ENCODE peak calls at places on chromosome 11, in eight cellular contexts. W is IMR-90, H is cardiac fibroblast, Y is foreskin fibroblast, U is Peyer's patch, B is ascending aorta, S is upper lobe of right lung, R is ovary. O is an unnamed sample.

GRCh38 chr11:20962581-20962980 is 293.2 kb downstream of the NELL1 start:
- DNase-seq in S (no peak), W (no peak), B (peak; percentile 63), R (no peak), Y (no peak), U (no peak), H (no peak), O (no peak)

GRCh38 chr11:45879803-45880685 is 5.4 kb upstream of the MAPK8IP1 start:
- DNase-seq in B (no peak), H (peak; percentile 15), U (no peak), R (no peak), Y (no peak), S (no peak), W (peak; percentile 22), O (no peak)

GRCh38 chr11:11263238-11264030 is 89.6 kb downstream of the CSNK2A3 start:
- DNase-seq in H (peak; percentile 14), W (peak; percentile 7), S (no peak), B (peak; percentile 65), R (no peak), U (no peak), Y (no peak), O (peak; percentile 61)

GRCh38 chr11:121485221-121485620 is 32.5 kb upstream of the SORL1-AS1 start:
- DNase-seq in B (no peak), S (no peak), W (no peak), H (no peak), R (no peak), Y (no peak), U (no peak), O (no peak)

GRCh38 chr11:66069715-66070603 is at the start of gene PACS1:
- DNase-seq in W (peak; percentile 73), H (peak; percentile 74), U (peak; percentile 84), Y (peak; percentile 82), S (peak; percentile 92), B (peak; percentile 87), R (peak; percentile 81), O (peak; percentile 75)

GRCh38 chr11:75490221-75491181 is 35.2 kb downstream of the GDPD5 start:
- DNase-seq in Y (no peak), R (no peak), W (peak; percentile 32), S (no peak), B (no peak), H (no peak), U (no peak), O (no peak)

GRCh38 chr11:1298695-1299492 is 10.5 kb downstream of the TOLLIP start:
- DNase-seq in W (peak; percentile 59), U (peak; percentile 28), R (peak; percentile 79), H (peak; percentile 81), B (peak; percentile 85), Y (peak; percentile 73), S (peak; percentile 95), O (peak; percentile 37)

GRCh38 chr11:126892781-126893180 is 107.8 kb downstream of the KIRREL3 start:
- DNase-seq in Y (no peak), H (no peak), S (no peak), W (no peak), U (no peak), R (no peak), B (no peak), O (no peak)

GRCh38 chr11:67404515-67405195 is 772 bp downstream of the TBC1D10C start:
- DNase-seq in W (no peak), B (no peak), S (peak; percentile 83), R (no peak), Y (no peak), H (no peak), U (peak; percentile 80), O (no peak)

GRCh38 chr11:125275905-125276634 is 111.5 kb downstream of the PKNOX2 start:
- DNase-seq in U (no peak), B (no peak), W (peak; percentile 64), R (no peak), S (no peak), Y (no peak), H (peak; percentile 64), O (no peak)

GRCh38 chr11:86050310-86050709 is 18.6 kb downstream of the PICALM start:
- DNase-seq in H (no peak), B (no peak), W (no peak), Y (no peak), R (no peak), U (no peak), S (no peak), O (no peak)

GRCh38 chr11:13391217-13391616 is 71.8 kb downstream of the BTBD10 start:
- DNase-seq in Y (no peak), H (no peak), U (no peak), W (no peak), B (no peak), S (no peak), R (no peak), O (no peak)

GRCh38 chr11:67463680-67464410 is 5.2 kb downstream of the TMEM134 start:
- DNase-seq in R (peak; percentile 57), Y (no peak), U (no peak), B (peak; percentile 84), H (peak; percentile 62), S (peak; percentile 88), W (no peak), O (no peak)

GRCh38 chr11:11454671-11455223 is 101.7 kb upstream of the CSNK2A3 start:
- DNase-seq in R (no peak), H (no peak), U (no peak), Y (no peak), W (no peak), S (no peak), B (no peak), O (no peak)

GRCh38 chr11:94728541-94728940 is 39.6 kb upstream of the AMOTL1 start:
- DNase-seq in B (no peak), S (no peak), H (peak; percentile 56), Y (peak; percentile 24), U (no peak), R (no peak), W (no peak), O (no peak)

GRCh38 chr11:2719831-2720603 is 20.2 kb upstream of the KCNQ1OT1 start:
- DNase-seq in R (no peak), W (no peak), B (no peak), U (no peak), S (no peak), H (no peak), Y (no peak), O (no peak)

GRCh38 chr11:45982656-45983470 is 60.4 kb downstream of the LARGE2 start:
- DNase-seq in B (peak; percentile 73), R (peak; percentile 34), U (no peak), S (no peak), Y (peak; percentile 61), H (peak; percentile 89), W (peak; percentile 88), O (peak; percentile 42)

GRCh38 chr11:17770048-17770652 is 35.6 kb downstream of the KCNC1 start:
- DNase-seq in B (no peak), H (no peak), U (no peak), S (peak; percentile 61), R (no peak), W (no peak), Y (no peak), O (peak; percentile 79)
- TF ChIP-seq CTCF in B (no peak), H (peak; percentile 15), U (no peak), S (no peak), R (no peak), W (no peak), Y (no peak), O (peak; percentile 42)

GRCh38 chr11:134275188-134275533 is 1.0 kb upstream of the GLB1L3 start:
- DNase-seq in W (no peak), Y (no peak), U (no peak), B (no peak), R (no peak), S (no peak), H (no peak), O (no peak)

GRCh38 chr11:134276396-134277175 is 407 bp downstream of the GLB1L3 start:
- DNase-seq in W (no peak), H (no peak), U (no peak), B (peak; percentile 37), S (no peak), Y (no peak), R (no peak), O (peak; percentile 57)

GRCh38 chr11:134273317-134273712 is 2.9 kb upstream of the GLB1L3 start:
- DNase-seq in W (no peak), Y (no peak), R (no peak), H (no peak), U (no peak), B (no peak), S (no peak), O (no peak)

GRCh38 chr11:134277176-134278001 is 1.2 kb downstream of the GLB1L3 start:
- DNase-seq in U (no peak), B (peak; percentile 56), R (no peak), Y (no peak), W (no peak), S (no peak), H (no peak), O (no peak)

DNA sequence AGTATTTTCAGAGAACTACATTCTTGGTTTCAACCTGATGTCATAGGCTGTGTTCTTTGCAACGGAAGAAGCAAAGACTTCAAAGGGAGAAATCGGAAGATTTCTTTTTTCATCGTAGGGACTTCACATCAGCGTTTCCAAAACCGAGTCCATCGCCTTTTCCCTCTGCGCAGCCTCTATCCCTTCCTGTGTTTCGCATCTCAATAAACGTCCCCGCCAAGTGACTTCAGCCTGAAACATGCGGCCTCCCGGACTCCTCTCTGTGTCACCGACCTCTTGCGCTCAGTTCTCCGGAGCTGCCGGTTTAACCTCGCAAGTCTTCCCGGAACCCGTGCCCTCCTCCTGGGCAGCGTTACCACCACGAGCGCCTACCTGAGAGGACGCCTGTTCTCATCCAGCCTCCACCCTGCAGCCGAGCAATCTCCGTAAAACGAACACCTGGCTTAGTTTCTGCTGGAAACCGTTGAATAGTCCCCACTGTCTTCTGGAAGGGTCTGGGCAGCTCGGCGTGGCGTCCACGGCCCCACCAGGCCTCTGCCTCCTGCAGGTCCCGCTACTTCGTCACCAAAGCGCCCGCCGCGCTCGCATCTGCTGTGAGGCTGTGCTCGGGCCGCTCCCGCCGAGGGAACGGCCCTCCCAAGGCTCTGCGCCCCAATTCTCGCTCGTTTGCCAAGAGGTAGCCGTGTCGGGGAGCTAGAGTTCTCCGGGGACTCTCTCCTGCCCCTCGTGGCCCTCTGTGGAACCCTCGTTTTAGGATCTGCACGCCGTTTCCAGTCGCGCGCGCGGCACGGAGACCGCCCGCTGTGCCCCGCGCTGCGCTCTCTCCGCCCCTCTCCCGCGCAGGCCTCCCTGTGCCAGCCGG is at the start of gene GLB1L3:
- DNase-seq in W (no peak), B (peak; percentile 58), U (peak; percentile 43), S (peak; percentile 71), R (no peak), Y (no peak), H (peak; percentile 18), O (peak; percentile 71)
- TF ChIP-seq CTCF in W (peak; percentile 27), B (no peak), U (peak; percentile 6), S (peak; percentile 36), R (no peak), Y (peak; percentile 28), H (peak; percentile 29), O (peak; percentile 36)

GRCh38 chr11:78417888-78418583 is 416 bp upstream of the GAB2 start:
- DNase-seq in Y (peak; percentile 78), B (peak; percentile 92), R (peak; percentile 86), W (peak; percentile 69), H (peak; percentile 70), U (peak; percentile 77), S (peak; percentile 93), O (peak; percentile 87)
- TF ChIP-seq CTCF in Y (no peak), B (no peak), R (peak; percentile 68), W (peak; percentile 29), H (no peak), U (no peak), S (peak; percentile 14), O (no peak)

DNA sequence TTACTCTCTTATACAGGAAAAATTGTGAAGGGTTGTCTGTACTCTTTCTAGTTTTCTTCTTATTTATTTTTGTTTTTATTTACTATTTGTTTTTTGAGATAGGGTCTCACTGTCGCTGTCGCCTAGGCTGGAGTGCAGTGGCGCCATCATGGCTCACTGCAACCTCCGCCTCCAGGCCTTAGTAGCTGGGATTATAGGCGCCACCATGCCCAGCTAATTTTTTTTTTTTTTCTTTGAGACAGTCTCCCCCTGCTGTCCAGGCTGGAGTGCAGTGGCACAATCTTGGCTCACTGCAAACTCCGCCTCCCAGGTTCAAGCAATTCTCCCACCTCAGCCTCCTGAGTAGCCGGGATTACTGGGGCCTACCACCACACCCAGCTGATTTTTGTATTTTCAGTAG is 18.4 kb downstream of the CUL5 start:
- DNase-seq in B (no peak), R (no peak), U (no peak), S (no peak), Y (no peak), H (no peak), W (no peak), O (no peak)
- TF ChIP-seq CTCF in B (no peak), R (no peak), U (no peak), S (no peak), Y (no peak), H (peak; percentile 5), W (no peak), O (no peak)